ENCODE peak calls at places on chromosomes 6 and 20, in four cellular contexts. Y is HepG2, O is K562, X is SK-N-SH. C is an unnamed sample.

GRCh38 chr6:170099387-170099786 is 191.5 kb downstream of the DLL1 start:
- DNase-seq in O (no peak), X (no peak), Y (no peak), C (no peak)

GRCh38 chr6:159646731-159647130 is 46.3 kb downstream of the SOD2 start:
- DNase-seq in X (no peak), O (no peak), Y (no peak), C (peak)

GRCh38 chr20:60627751-60628565 is 624.1 kb upstream of the CDH4 start:
- DNase-seq in Y (no peak), X (no peak), O (no peak), C (no peak)

GRCh38 chr6:124658053-124658452 is 304.2 kb upstream of the RNF217 start:
- DNase-seq in X (no peak), O (no peak), Y (no peak), C (no peak)

GRCh38 chr6:1856381-1856780 is 246.7 kb downstream of the FOXC1 start:
- DNase-seq in O (no peak), X (peak), Y (no peak), C (peak)

GRCh38 chr20:18543932-18544331 is 23.3 kb upstream of the SMIM26 start:
- DNase-seq in O (no peak), Y (no peak), X (no peak), C (no peak)

GRCh38 chr6:163780993-163781392 is 366.5 kb downstream of the QKI start:
- DNase-seq in O (no peak), Y (no peak), X (peak), C (no peak)

GRCh38 chr6:10309826-10310405 is 105.0 kb downstream of the TFAP2A start:
- DNase-seq in Y (no peak), X (no peak), O (no peak), C (no peak)

GRCh38 chr6:157222201-157222981 is 100.9 kb downstream of the TMEM242 start:
- DNase-seq in O (no peak), Y (no peak), X (no peak), C (no peak)

GRCh38 chr20:45010399-45010828 is 44.1 kb downstream of the STK4 start:
- DNase-seq in Y (no peak), O (no peak), X (no peak), C (no peak)

GRCh38 chr20:45008521-45009049 is 42.3 kb downstream of the STK4 start:
- DNase-seq in Y (no peak), O (no peak), X (no peak), C (no peak)

GRCh38 chr20:45014671-45015415 is 48.5 kb downstream of the STK4 start:
- DNase-seq in O (no peak), Y (no peak), X (no peak), C (no peak)

GRCh38 chr20:45012682-45013302 is 46.5 kb downstream of the STK4 start:
- DNase-seq in O (no peak), Y (no peak), X (no peak), C (no peak)

GRCh38 chr20:45011108-45011526 is 44.8 kb downstream of the STK4 start:
- DNase-seq in O (peak), Y (peak), X (peak), C (no peak)
- TF ChIP-seq TAF1 in O (no peak), Y (no peak), X (no peak), C (no peak)

GRCh38 chr20:4113546-4113945 is 98.2 kb upstream of the RNF24 start:
- DNase-seq in O (no peak), X (no peak), Y (no peak), C (no peak)

GRCh38 chr20:4113996-4114603 is 98.7 kb upstream of the RNF24 start:
- DNase-seq in O (no peak), X (peak), Y (no peak), C (no peak)

GRCh38 chr20:4110885-4111284 is 95.5 kb upstream of the RNF24 start:
- DNase-seq in Y (no peak), X (no peak), O (no peak), C (no peak)

GRCh38 chr20:4111440-4112411 is 96.4 kb upstream of the RNF24 start:
- DNase-seq in O (no peak), Y (no peak), X (no peak), C (no peak)

DNA sequence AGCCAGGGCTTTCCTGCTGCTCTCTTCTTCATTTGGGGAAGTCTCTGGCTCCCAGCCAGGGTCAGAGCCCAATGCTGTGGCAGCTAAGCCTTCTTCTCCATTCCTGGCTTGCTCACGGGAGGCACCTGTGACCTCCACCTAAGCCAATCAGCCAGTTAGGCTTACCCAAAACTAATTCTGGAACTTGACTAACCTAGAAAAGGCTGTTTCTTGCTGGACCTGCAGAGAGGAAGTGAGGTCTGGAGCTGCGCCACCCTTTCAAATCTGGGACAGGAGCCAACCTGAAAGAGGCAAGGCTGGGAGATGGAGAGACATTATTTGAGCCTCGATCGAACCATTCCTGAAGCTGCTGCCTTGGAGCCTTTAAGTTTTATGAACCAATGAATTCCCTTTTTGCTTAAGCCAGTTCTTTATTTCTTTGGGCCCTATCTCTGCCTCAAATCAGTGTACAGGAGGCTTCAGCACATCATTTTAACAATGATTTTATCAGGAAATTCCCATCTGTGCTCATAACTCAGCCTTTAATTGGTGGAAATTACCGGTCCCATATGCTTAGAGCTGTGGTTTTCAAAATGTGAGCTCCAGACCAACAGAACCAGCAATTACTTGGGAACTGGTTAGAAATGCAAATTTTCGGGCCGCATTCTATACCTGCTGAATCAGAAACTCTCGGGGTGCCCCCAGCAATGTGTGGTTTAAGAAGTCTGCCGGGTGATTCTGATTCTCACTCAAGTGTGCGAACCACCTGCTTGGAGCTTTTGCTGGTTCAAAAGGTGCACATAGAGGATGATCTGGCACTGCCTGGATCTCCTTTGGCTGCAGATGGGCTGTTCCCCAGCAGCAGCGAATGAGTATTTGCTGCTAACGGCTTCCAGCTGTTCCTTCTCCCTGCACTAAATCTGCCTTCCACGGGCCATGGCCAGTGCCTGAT is 97.4 kb upstream of the RNF24 start:
- DNase-seq in X (peak), O (no peak), Y (no peak), C (peak)
- TF ChIP-seq JUND in X (no peak), O (no peak), Y (no peak), C (no peak)

GRCh38 chr6:40789143-40789764 is 202.1 kb upstream of the LRFN2 start:
- DNase-seq in O (no peak), Y (no peak), X (peak), C (no peak)
- TF ChIP-seq TAF1 in O (no peak), Y (no peak), X (no peak), C (no peak)

GRCh38 chr20:23242556-23243180 is 107.9 kb upstream of the NXT1 start:
- DNase-seq in O (no peak), Y (no peak), X (no peak), C (no peak)

GRCh38 chr20:23242104-23242503 is 108.5 kb upstream of the NXT1 start:
- DNase-seq in O (no peak), X (no peak), Y (no peak), C (no peak)

GRCh38 chr20:23244207-23244915 is 106.2 kb upstream of the NXT1 start:
- DNase-seq in X (no peak), O (no peak), Y (no peak), C (no peak)

GRCh38 chr20:23244916-23245552 is 105.6 kb upstream of the NXT1 start:
- DNase-seq in O (no peak), Y (no peak), X (no peak), C (no peak)

GRCh38 chr20:23243791-23244190 is 106.8 kb upstream of the NXT1 start:
- DNase-seq in O (peak), Y (no peak), X (no peak), C (no peak)
- TF ChIP-seq JUND in O (no peak), Y (no peak), X (no peak), C (no peak)

GRCh38 chr6:20340459-20340858 is 61.2 kb upstream of the E2F3 start:
- DNase-seq in Y (no peak), O (no peak), X (no peak), C (no peak)
- TF ChIP-seq TAF1 in Y (no peak), O (no peak), X (no peak), C (no peak)

DNA sequence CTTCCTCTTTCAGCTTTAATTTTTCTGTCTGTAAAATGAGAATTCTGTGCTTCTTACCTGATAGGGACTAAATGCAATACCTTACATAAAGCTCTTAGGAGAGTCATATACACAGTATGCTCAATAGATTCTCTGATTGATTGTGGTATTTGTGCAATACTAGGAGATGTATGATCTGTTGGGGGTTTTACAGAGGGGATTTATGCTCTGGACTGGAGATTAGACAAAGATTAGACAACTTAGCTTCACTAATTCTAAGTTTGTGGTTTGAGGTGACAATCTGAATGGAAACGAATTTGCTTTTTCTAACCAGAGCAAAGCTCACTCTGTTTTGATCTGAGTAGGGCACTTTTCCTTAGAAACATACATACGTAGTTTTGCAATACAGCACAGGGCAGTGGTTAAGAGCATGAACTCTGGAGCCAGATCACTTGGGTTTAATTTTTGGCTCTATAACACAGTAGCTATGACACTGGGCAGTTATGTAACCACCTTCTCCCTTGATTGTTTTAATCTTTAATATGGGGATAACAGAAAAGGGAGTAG is 126.2 kb downstream of the RNF144B start:
- DNase-seq in Y (no peak), O (no peak), X (no peak), C (no peak)
- TF ChIP-seq JUND in Y (no peak), O (no peak), X (no peak), C (no peak)

C was measured in GM12878.